ENCODE peak calls at places on chromosomes 1 and 21, in four cellular contexts. H is heart right ventricle, T is AG04449, A is adipocyte. O is an unnamed sample.

GRCh38 chr1:192604979-192605620 is 29.5 kb downstream of the RGS1 start:
- DNase-seq in H (no peak), T (no peak), A (no peak), O (no peak)

GRCh38 chr21:43740497-43741156 is 21.7 kb downstream of the PDXK start:
- DNase-seq in H (no peak), T (no peak), A (peak; percentile 44), O (peak; percentile 76)

GRCh38 chr21:45888361-45889009 is 93.1 kb upstream of the COL6A1 start:
- DNase-seq in H (no peak), T (no peak), A (no peak), O (no peak)

GRCh38 chr1:16180291-16180824 is 24.5 kb upstream of the EPHA2 start:
- DNase-seq in H (no peak), T (no peak), A (peak; percentile 26), O (peak; percentile 63)

GRCh38 chr1:44050261-44050660 is 19.0 kb upstream of the SLC6A9 start:
- DNase-seq in H (no peak), T (no peak), A (no peak), O (no peak)

GRCh38 chr21:30612132-30612531 is 1.6 kb downstream of the KRTAP6-1 start:
- DNase-seq in H (no peak), T (no peak), A (no peak), O (no peak)

GRCh38 chr1:31987231-31987630 is 26.4 kb upstream of the KHDRBS1 start:
- DNase-seq in H (no peak), T (no peak), A (no peak), O (no peak)

GRCh38 chr1:22551591-22552370 is 11.5 kb upstream of the EPHA8 start:
- DNase-seq in H (no peak), T (no peak), A (no peak), O (no peak)

GRCh38 chr1:94296018-94296417 is 58.6 kb upstream of the ARHGAP29 start:
- DNase-seq in H (peak; percentile 31), T (no peak), A (peak; percentile 77), O (no peak)

GRCh38 chr1:4331371-4332163 is 322.8 kb upstream of the AJAP1 start:
- DNase-seq in H (no peak), T (no peak), A (no peak), O (no peak)

GRCh38 chr1:174700775-174701174 is 253.0 kb downstream of the GPR52 start:
- DNase-seq in H (no peak), T (no peak), A (peak; percentile 53), O (peak; percentile 56)

GRCh38 chr1:61588736-61589381 is 136.1 kb downstream of the TM2D1 start:
- DNase-seq in H (peak; percentile 52), T (no peak), A (peak; percentile 50), O (peak; percentile 28)

GRCh38 chr1:33274446-33274845 is 18.2 kb downstream of the ZNF362 start:
- DNase-seq in H (no peak), T (no peak), A (no peak), O (no peak)

GRCh38 chr1:221543529-221544120 is 198.3 kb downstream of the DUSP10 start:
- DNase-seq in H (no peak), T (no peak), A (peak; percentile 75), O (peak; percentile 20)

GRCh38 chr1:41540886-41541591 is 56.6 kb upstream of the EDN2 start:
- DNase-seq in H (no peak), T (no peak), A (no peak), O (peak; percentile 16)

GRCh38 chr1:160550572-160551034 is 27.5 kb upstream of the SLAMF6 start:
- DNase-seq in H (no peak), T (no peak), A (no peak), O (no peak)

GRCh38 chr21:35686156-35686555 is 374.2 kb downstream of the SETD4 start:
- DNase-seq in H (no peak), T (no peak), A (no peak), O (no peak)

GRCh38 chr1:23611601-23612327 is 52.5 kb upstream of the ID3 start:
- DNase-seq in H (no peak), T (no peak), A (no peak), O (no peak)

GRCh38 chr1:161998811-161999210 is 24.9 kb downstream of the OLFML2B start:
- DNase-seq in H (no peak), T (no peak), A (no peak), O (peak; percentile 40)

GRCh38 chr1:203930343-203930742 is 68.9 kb downstream of the SNRPE start:
- DNase-seq in H (no peak), T (no peak), A (no peak), O (peak; percentile 63)

GRCh38 chr1:59214764-59215208 is 82.1 kb upstream of the FGGY start:
- DNase-seq in H (no peak), T (no peak), A (peak; percentile 44), O (no peak)

GRCh38 chr1:243628476-243628907 is 221.6 kb downstream of the AKT3 start:
- DNase-seq in H (no peak), T (no peak), A (no peak), O (peak; percentile 6)

GRCh38 chr1:24142546-24143431 is at the start of gene IL22RA1:
- DNase-seq in H (no peak), T (no peak), A (no peak), O (peak; percentile 43)

GRCh38 chr1:87803395-87803794 is 474.7 kb downstream of the LMO4 start:
- DNase-seq in H (no peak), T (no peak), A (no peak), O (no peak)

GRCh38 chr1:180053594-180054567 is 99.3 kb downstream of the CEP350 start:
- DNase-seq in H (no peak), T (no peak), A (peak; percentile 26), O (no peak)
- H3K4me3 ChIP-seq in H (no peak overlapping the region), T (no peak overlapping the region), A (no peak overlapping the region), O (no peak overlapping the region)

DNA sequence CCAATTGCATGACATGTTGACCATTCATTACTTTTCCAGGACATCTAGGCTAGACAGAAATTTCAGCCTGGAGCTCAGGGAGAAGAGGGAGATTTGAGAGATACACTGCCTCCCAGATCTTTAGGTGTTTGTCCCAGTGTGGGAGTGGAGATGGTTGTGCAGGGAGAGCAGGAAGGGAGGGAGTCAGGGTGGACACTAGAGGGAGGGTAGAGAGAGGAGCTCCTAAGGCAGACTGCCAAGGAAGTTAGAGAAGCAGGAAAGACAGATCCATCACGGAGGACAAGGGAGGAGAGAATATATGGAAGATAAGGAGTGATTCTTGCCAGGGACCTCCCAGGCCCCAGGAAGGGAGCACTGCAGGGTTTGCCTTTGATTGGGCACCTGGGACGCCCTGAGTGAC is 8.7 kb downstream of the CDCA8 start:
- DNase-seq in H (no peak), T (no peak), A (no peak), O (no peak)
- H3K4me3 ChIP-seq in H (no peak overlapping the region), T (no peak overlapping the region), A (no peak overlapping the region), O (no peak overlapping the region)

DNA sequence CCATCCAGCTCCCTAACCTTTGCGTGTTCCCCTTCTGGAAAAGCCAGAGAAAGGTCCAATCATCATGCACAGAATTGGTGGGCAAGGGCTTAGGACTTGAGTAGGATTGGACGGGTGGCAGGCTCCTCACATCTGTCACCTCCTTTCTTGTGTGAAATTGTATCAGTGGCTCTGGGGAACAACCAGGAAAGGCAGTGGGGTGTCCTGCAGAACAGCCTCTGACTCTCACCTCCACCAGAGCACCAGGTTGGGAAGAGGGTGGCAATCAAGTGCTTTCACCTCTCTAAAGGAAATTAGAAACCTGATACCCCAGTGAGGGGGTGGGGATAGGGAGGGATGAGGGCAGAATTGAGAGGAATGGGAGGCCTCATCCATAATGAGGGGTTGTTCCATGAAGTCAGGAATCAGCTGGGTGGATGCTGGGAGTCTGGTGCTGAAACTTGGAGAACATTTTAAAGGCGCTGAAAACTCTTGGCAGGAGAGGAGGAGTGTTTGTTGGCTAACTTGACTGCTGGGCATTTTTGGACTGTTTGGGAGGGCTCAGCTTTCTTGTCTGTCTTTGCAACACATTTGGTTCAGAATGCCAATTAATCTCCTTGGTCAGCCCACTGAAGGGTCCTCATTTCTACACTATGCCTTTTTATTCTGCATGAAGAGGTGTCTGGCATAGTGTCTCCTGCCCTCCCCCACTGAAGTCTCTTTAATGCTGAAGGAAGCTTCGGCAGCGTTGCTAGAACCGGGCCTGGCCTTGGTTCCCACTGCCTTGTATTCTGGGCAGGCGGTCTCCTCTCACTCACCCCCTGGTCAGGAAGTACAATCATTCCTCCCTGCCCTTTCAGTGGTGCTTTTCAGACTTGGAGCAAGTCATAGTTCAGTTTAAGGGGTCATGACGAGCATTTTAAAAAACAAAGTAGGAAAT is 2.1 kb downstream of the PHGDH start:
- DNase-seq in H (no peak), T (no peak), A (peak; percentile 64), O (peak; percentile 57)
- H3K4me3 ChIP-seq in H (no peak overlapping the region), T (peak overlapping the region; percentile 92), A (peak overlapping the region; percentile 70), O (peak overlapping the region; percentile 91)

GRCh38 chr1:1199961-1200875 is 6.2 kb downstream of the TNFRSF18 start:
- DNase-seq in H (no peak), T (no peak), A (no peak), O (no peak)
- H3K4me3 ChIP-seq in H (peak overlapping the region; percentile 42), T (no peak overlapping the region), A (no peak overlapping the region), O (no peak overlapping the region)

GRCh38 chr1:14782741-14783591 is 184.5 kb downstream of the KAZN start:
- DNase-seq in H (no peak), T (no peak), A (no peak), O (no peak)
- H3K4me3 ChIP-seq in H (no peak overlapping the region), T (no peak overlapping the region), A (no peak overlapping the region), O (no peak overlapping the region)

GRCh38 chr1:208027861-208028260 is 116.9 kb upstream of the CD34 start:
- DNase-seq in H (no peak), T (no peak), A (no peak), O (no peak)

GRCh38 chr1:208031316-208031931 is 120.5 kb upstream of the CD34 start:
- DNase-seq in H (no peak), T (no peak), A (no peak), O (no peak)

GRCh38 chr1:208030320-208031091 is 119.6 kb upstream of the CD34 start:
- DNase-seq in H (peak; percentile 78), T (no peak), A (peak; percentile 45), O (no peak)

GRCh38 chr1:208028526-208028925 is 117.6 kb upstream of the CD34 start:
- DNase-seq in H (no peak), T (no peak), A (no peak), O (peak; percentile 38)

DNA sequence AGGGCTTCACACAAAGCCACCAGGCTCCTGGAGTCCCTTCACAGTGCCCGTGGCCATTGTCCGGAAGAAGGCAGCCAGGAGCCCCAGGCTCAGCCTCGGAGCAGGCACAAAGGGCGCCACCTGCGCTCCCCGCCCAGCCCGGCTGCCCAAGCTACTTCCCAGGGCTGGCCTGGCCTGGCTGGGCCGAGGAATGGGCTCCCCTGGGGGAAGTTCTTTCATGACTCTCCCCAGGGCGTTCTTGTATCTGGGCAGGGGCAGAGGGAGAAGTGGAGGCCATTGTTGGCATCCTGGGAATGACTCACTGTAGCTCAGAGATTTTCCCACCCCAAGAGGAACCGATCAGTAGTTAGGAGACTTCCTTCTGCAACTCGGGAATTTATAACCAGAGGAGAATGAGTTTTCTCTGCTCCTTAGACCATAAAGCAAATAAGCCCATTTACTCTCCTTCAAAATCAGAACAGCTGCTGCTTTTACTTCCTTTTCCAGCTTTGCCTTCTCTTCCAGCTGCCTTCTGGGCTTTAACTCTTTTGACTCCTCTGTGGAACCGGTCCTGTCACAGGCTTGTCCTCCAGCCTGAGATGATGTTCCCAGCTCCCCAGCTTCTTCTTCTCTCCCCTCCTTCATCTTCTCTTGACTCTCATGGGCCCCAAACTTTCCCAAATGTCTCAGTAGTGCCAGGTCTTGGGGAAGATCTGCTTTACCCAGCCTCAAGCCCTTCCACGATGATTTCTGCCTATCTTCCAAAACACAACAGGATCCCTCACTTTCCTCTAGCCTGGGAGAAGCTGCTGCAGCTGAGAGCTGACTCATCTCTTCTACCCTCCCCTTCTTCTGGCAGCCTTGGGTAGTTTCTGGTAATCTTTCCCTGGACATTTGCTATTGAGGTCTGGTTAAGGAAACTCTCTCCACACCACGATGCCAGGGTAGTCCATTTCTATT is 118.7 kb upstream of the CD34 start:
- DNase-seq in H (peak; percentile 44), T (no peak), A (peak; percentile 75), O (peak; percentile 84)
- H3K4me3 ChIP-seq in H (no peak overlapping the region), T (no peak overlapping the region), A (peak overlapping the region; percentile 28), O (no peak overlapping the region)